ENCODE peak calls at places on chromosomes 3 and 15, in five cellular contexts. One of them, this sample, is unnamed.

GRCh38 chr15:65641723-65642475 is 20.2 kb downstream of the SLC24A1 start:
- DNase-seq in kidney: no peak
- DNase-seq in AG10803: no peak
- DNase-seq in uterus: no peak
- DNase-seq in left ventricle myocardium inferior: no peak
- DNase-seq in this sample: no peak

GRCh38 chr3:51671090-51672082 is at the start of gene TEX264:
- DNase-seq in kidney: peak
- DNase-seq in AG10803: peak
- DNase-seq in uterus: peak
- DNase-seq in left ventricle myocardium inferior: peak
- DNase-seq in this sample: peak

GRCh38 chr3:42751609-42752008 is 21.4 kb downstream of the CCDC13 start:
- DNase-seq in kidney: no peak
- DNase-seq in AG10803: no peak
- DNase-seq in uterus: no peak
- DNase-seq in left ventricle myocardium inferior: no peak
- DNase-seq in this sample: no peak

GRCh38 chr3:59512066-59512465 is 462.2 kb upstream of the CFAP20DC start:
- DNase-seq in kidney: no peak
- DNase-seq in AG10803: no peak
- DNase-seq in uterus: no peak
- DNase-seq in left ventricle myocardium inferior: no peak
- DNase-seq in this sample: no peak

GRCh38 chr3:161253711-161254110 is 32.6 kb downstream of the NMD3 start:
- DNase-seq in kidney: no peak
- DNase-seq in AG10803: peak
- DNase-seq in uterus: no peak
- DNase-seq in left ventricle myocardium inferior: no peak
- DNase-seq in this sample: no peak

GRCh38 chr3:152671998-152672649 is 162.8 kb upstream of the P2RY1 start:
- DNase-seq in kidney: no peak
- DNase-seq in AG10803: no peak
- DNase-seq in uterus: no peak
- DNase-seq in left ventricle myocardium inferior: no peak
- DNase-seq in this sample: no peak

GRCh38 chr3:134353831-134354611 is 20.2 kb downstream of the AMOTL2 start:
- DNase-seq in kidney: peak
- DNase-seq in AG10803: peak
- DNase-seq in uterus: no peak
- DNase-seq in left ventricle myocardium inferior: no peak
- DNase-seq in this sample: no peak

GRCh38 chr3:114450008-114450596 is 156.3 kb downstream of the TIGIT start:
- DNase-seq in kidney: no peak
- DNase-seq in AG10803: no peak
- DNase-seq in uterus: no peak
- DNase-seq in left ventricle myocardium inferior: no peak
- DNase-seq in this sample: no peak

GRCh38 chr3:25576146-25576545 is 88.6 kb downstream of the TOP2B start:
- DNase-seq in kidney: no peak
- DNase-seq in AG10803: no peak
- DNase-seq in uterus: no peak
- DNase-seq in left ventricle myocardium inferior: no peak
- DNase-seq in this sample: no peak

GRCh38 chr3:106880206-106880605 is 497.0 kb upstream of the CCDC54 start:
- DNase-seq in kidney: no peak
- DNase-seq in AG10803: no peak
- DNase-seq in uterus: no peak
- DNase-seq in left ventricle myocardium inferior: no peak
- DNase-seq in this sample: no peak

GRCh38 chr3:69422751-69423150 is 36.9 kb upstream of the FRMD4B start:
- DNase-seq in kidney: no peak
- DNase-seq in AG10803: peak
- DNase-seq in uterus: no peak
- DNase-seq in left ventricle myocardium inferior: no peak
- DNase-seq in this sample: peak

GRCh38 chr3:48016336-48016973 is at the start of gene MAP4:
- DNase-seq in kidney: no peak
- DNase-seq in AG10803: no peak
- DNase-seq in uterus: no peak
- DNase-seq in left ventricle myocardium inferior: no peak
- DNase-seq in this sample: peak

GRCh38 chr3:46215810-46216414 is 7.8 kb upstream of the CCR1 start:
- DNase-seq in kidney: no peak
- DNase-seq in AG10803: peak
- DNase-seq in uterus: no peak
- DNase-seq in left ventricle myocardium inferior: no peak
- DNase-seq in this sample: peak

GRCh38 chr3:120800625-120801024 is 58.1 kb downstream of the GTF2E1 start:
- DNase-seq in kidney: no peak
- DNase-seq in AG10803: no peak
- DNase-seq in uterus: no peak
- DNase-seq in left ventricle myocardium inferior: no peak
- DNase-seq in this sample: no peak

GRCh38 chr3:167913218-167913902 is 177.8 kb downstream of the SERPINI1 start:
- DNase-seq in kidney: no peak
- DNase-seq in AG10803: peak
- DNase-seq in uterus: no peak
- DNase-seq in left ventricle myocardium inferior: no peak
- DNase-seq in this sample: peak

GRCh38 chr3:65627102-65627501 is 411.6 kb downstream of the MAGI1 start:
- DNase-seq in kidney: no peak
- DNase-seq in AG10803: no peak
- DNase-seq in uterus: no peak
- DNase-seq in left ventricle myocardium inferior: no peak
- DNase-seq in this sample: peak

GRCh38 chr3:178930116-178930515 is 141.5 kb downstream of the ZMAT3 start:
- DNase-seq in kidney: no peak
- DNase-seq in AG10803: no peak
- DNase-seq in uterus: no peak
- DNase-seq in left ventricle myocardium inferior: no peak
- DNase-seq in this sample: no peak

GRCh38 chr3:144369151-144369879 is 397.7 kb downstream of the DIPK2A start:
- DNase-seq in kidney: no peak
- DNase-seq in AG10803: no peak
- DNase-seq in uterus: no peak
- DNase-seq in left ventricle myocardium inferior: no peak
- DNase-seq in this sample: no peak

GRCh38 chr3:63343674-63344073 is 65.6 kb downstream of the SYNPR start:
- DNase-seq in kidney: peak
- DNase-seq in AG10803: peak
- DNase-seq in uterus: peak
- DNase-seq in left ventricle myocardium inferior: peak
- DNase-seq in this sample: peak

GRCh38 chr3:114408763-114409162 is 114.9 kb downstream of the TIGIT start:
- DNase-seq in kidney: no peak
- DNase-seq in AG10803: no peak
- DNase-seq in uterus: no peak
- DNase-seq in left ventricle myocardium inferior: no peak
- DNase-seq in this sample: no peak

GRCh38 chr3:45041666-45042065 is 15.6 kb downstream of the CLEC3B start:
- DNase-seq in kidney: no peak
- DNase-seq in AG10803: no peak
- DNase-seq in uterus: no peak
- DNase-seq in left ventricle myocardium inferior: no peak
- DNase-seq in this sample: no peak

GRCh38 chr3:4523710-4524422 is 30.7 kb downstream of the ITPR1 start:
- DNase-seq in kidney: no peak
- DNase-seq in AG10803: no peak
- DNase-seq in uterus: no peak
- DNase-seq in left ventricle myocardium inferior: no peak
- DNase-seq in this sample: no peak

GRCh38 chr3:185503467-185503975 is 4.7 kb upstream of the TMEM41A start:
- DNase-seq in kidney: no peak
- DNase-seq in AG10803: no peak
- DNase-seq in uterus: no peak
- DNase-seq in left ventricle myocardium inferior: no peak
- DNase-seq in this sample: no peak

GRCh38 chr3:35965908-35966307 is 326.6 kb downstream of the ARPP21 start:
- DNase-seq in kidney: no peak
- DNase-seq in AG10803: peak
- DNase-seq in uterus: no peak
- DNase-seq in left ventricle myocardium inferior: no peak
- DNase-seq in this sample: peak

GRCh38 chr3:194905696-194906095 is 220.0 kb downstream of the FAM43A start:
- DNase-seq in kidney: no peak
- DNase-seq in AG10803: peak
- DNase-seq in uterus: no peak
- DNase-seq in left ventricle myocardium inferior: no peak
- DNase-seq in this sample: peak

GRCh38 chr3:75115695-75116094 is 501.2 kb upstream of the CNTN3 start:
- DNase-seq in kidney: no peak
- DNase-seq in AG10803: no peak
- DNase-seq in uterus: no peak
- DNase-seq in left ventricle myocardium inferior: no peak
- DNase-seq in this sample: no peak

GRCh38 chr15:84715442-84716035 is 400 bp downstream of the SEC11A start:
- DNase-seq in kidney: peak
- DNase-seq in AG10803: peak
- DNase-seq in uterus: no peak
- DNase-seq in left ventricle myocardium inferior: no peak
- DNase-seq in this sample: peak

GRCh38 chr3:84082726-84083125 is 876.1 kb upstream of the CADM2 start:
- DNase-seq in kidney: no peak
- DNase-seq in AG10803: no peak
- DNase-seq in uterus: no peak
- DNase-seq in left ventricle myocardium inferior: no peak
- DNase-seq in this sample: no peak

GRCh38 chr3:112781611-112782010 is 65.1 kb downstream of the CD200R1L start:
- DNase-seq in kidney: no peak
- DNase-seq in AG10803: no peak
- DNase-seq in uterus: no peak
- DNase-seq in left ventricle myocardium inferior: no peak
- DNase-seq in this sample: no peak

GRCh38 chr15:78810377-78811123 is 714 bp downstream of the ADAMTS7 start:
- DNase-seq in kidney: peak
- DNase-seq in AG10803: peak
- DNase-seq in uterus: peak
- DNase-seq in left ventricle myocardium inferior: peak
- DNase-seq in this sample: peak

GRCh38 chr3:194203482-194204035 is 67.6 kb downstream of the HES1 start:
- DNase-seq in kidney: no peak
- DNase-seq in AG10803: no peak
- DNase-seq in uterus: no peak
- DNase-seq in left ventricle myocardium inferior: no peak
- DNase-seq in this sample: no peak

GRCh38 chr15:67033521-67033920 is 31.9 kb upstream of the SMAD3 start:
- DNase-seq in kidney: peak
- DNase-seq in AG10803: no peak
- DNase-seq in uterus: no peak
- DNase-seq in left ventricle myocardium inferior: no peak
- DNase-seq in this sample: no peak

GRCh38 chr3:107271787-107272387 is 105.4 kb upstream of the CCDC54 start:
- DNase-seq in kidney: no peak
- DNase-seq in AG10803: peak
- DNase-seq in uterus: no peak
- DNase-seq in left ventricle myocardium inferior: no peak
- DNase-seq in this sample: peak

GRCh38 chr3:149016242-149016641 is 24.9 kb downstream of the GYG1 start:
- DNase-seq in kidney: no peak
- DNase-seq in AG10803: no peak
- DNase-seq in uterus: no peak
- DNase-seq in left ventricle myocardium inferior: no peak
- DNase-seq in this sample: no peak
- TF ChIP-seq CTCF in kidney: no peak
- TF ChIP-seq CTCF in AG10803: no peak
- TF ChIP-seq CTCF in uterus: no peak
- TF ChIP-seq CTCF in left ventricle myocardium inferior: no peak
- TF ChIP-seq CTCF in this sample: no peak

GRCh38 chr3:128442070-128442469 is 24.6 kb downstream of the DNAJB8 start:
- DNase-seq in kidney: no peak
- DNase-seq in AG10803: no peak
- DNase-seq in uterus: no peak
- DNase-seq in left ventricle myocardium inferior: no peak
- DNase-seq in this sample: no peak

GRCh38 chr3:128435561-128435960 is 31.1 kb downstream of the DNAJB8 start:
- DNase-seq in kidney: no peak
- DNase-seq in AG10803: no peak
- DNase-seq in uterus: no peak
- DNase-seq in left ventricle myocardium inferior: no peak
- DNase-seq in this sample: no peak

GRCh38 chr3:128436214-128436613 is 30.5 kb downstream of the DNAJB8 start:
- DNase-seq in kidney: no peak
- DNase-seq in AG10803: no peak
- DNase-seq in uterus: no peak
- DNase-seq in left ventricle myocardium inferior: no peak
- DNase-seq in this sample: no peak

GRCh38 chr3:128439226-128439625 is 27.5 kb downstream of the DNAJB8 start:
- DNase-seq in kidney: peak
- DNase-seq in AG10803: peak
- DNase-seq in uterus: no peak
- DNase-seq in left ventricle myocardium inferior: no peak
- DNase-seq in this sample: no peak

GRCh38 chr3:128438488-128439072 is 28.1 kb downstream of the DNAJB8 start:
- DNase-seq in kidney: peak
- DNase-seq in AG10803: no peak
- DNase-seq in uterus: no peak
- DNase-seq in left ventricle myocardium inferior: no peak
- DNase-seq in this sample: no peak
- TF ChIP-seq CTCF in kidney: no peak
- TF ChIP-seq CTCF in AG10803: peak
- TF ChIP-seq CTCF in uterus: no peak
- TF ChIP-seq CTCF in left ventricle myocardium inferior: peak
- TF ChIP-seq CTCF in this sample: peak

DNA sequence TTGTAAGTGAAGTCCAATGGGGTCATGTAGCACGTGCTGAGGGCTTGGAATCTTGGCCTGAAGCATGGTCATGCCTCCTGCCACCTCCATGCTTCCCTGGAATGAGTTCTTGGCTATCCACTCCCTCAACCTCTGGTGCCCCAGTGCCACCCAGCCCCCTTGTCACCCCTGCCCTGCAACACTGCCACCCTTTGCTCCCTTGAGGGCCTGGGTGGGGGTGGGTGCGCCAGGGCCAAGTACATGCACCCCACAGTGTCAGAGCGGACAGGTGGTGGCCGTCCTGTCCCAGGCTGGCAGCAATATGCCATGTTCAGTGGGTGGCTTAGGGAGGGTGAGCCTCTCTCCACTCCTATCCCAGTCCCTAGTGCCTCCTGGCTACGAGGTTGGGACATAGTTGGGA is 27.6 kb upstream of the C15orf39 start:
- DNase-seq in kidney: no peak
- DNase-seq in AG10803: no peak
- DNase-seq in uterus: no peak
- DNase-seq in left ventricle myocardium inferior: no peak
- DNase-seq in this sample: no peak
- TF ChIP-seq CTCF in kidney: no peak
- TF ChIP-seq CTCF in AG10803: no peak
- TF ChIP-seq CTCF in uterus: no peak
- TF ChIP-seq CTCF in left ventricle myocardium inferior: no peak
- TF ChIP-seq CTCF in this sample: no peak

DNA sequence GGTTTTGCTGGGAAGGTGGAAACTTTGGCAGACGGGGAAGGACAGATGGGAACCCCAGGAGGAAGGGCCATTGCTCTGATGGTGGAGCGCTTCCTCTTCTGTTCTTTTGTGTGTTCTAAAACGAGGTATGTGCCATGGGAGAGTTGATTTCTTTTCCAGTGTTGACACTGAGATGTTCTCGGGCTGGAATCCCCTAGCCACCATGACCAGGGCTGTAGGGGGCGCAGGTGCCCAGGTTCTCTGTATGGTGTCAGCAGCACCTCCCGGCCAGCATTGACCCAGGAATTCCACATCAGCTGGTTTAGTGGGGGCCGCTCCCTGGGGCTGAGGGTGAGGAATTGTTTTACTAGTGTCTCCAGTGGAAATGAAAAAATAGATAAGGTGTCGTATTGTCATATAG is 34.3 kb upstream of the ACAD9 start:
- DNase-seq in kidney: no peak
- DNase-seq in AG10803: no peak
- DNase-seq in uterus: no peak
- DNase-seq in left ventricle myocardium inferior: no peak
- DNase-seq in this sample: no peak
- TF ChIP-seq CTCF in kidney: no peak
- TF ChIP-seq CTCF in AG10803: no peak
- TF ChIP-seq CTCF in uterus: no peak
- TF ChIP-seq CTCF in left ventricle myocardium inferior: no peak
- TF ChIP-seq CTCF in this sample: peak

This sample was measured in choroid plexus epithelial cell.